ENCODE peak calls at places on chromosomes 1 and 21, in five cellular contexts. O is neuronal stem cell, P is IMR-90, W is trophoblast cell, S is H1. D is an unnamed sample.

GRCh38 chr1:196873385-196873784 is 14.5 kb upstream of the CFHR4 start:
- DNase-seq in W (no peak), S (no peak), P (no peak), O (no peak), D (no peak)

GRCh38 chr1:107939256-107939655 is 25.7 kb downstream of the VAV3 start:
- DNase-seq in W (no peak), O (no peak), S (no peak), P (no peak), D (no peak)

GRCh38 chr1:244163861-244164562 is 112.9 kb downstream of the ZBTB18 start:
- DNase-seq in W (peak; percentile 95), P (peak; percentile 98), S (peak; percentile 23), O (no peak), D (peak; percentile 95)

GRCh38 chr21:44079846-44080245 is 27.4 kb upstream of the PWP2 start:
- DNase-seq in P (no peak), O (no peak), S (no peak), W (no peak), D (no peak)

GRCh38 chr1:78061825-78062523 is 16.2 kb downstream of the GIPC2 start:
- DNase-seq in S (no peak), W (no peak), P (peak; percentile 94), O (no peak), D (no peak)

GRCh38 chr21:45139473-45139872 is 65.1 kb downstream of the ADARB1 start:
- DNase-seq in W (no peak), S (no peak), O (no peak), P (no peak), D (no peak)

GRCh38 chr1:165543651-165544452 is at the start of gene LRRC52:
- DNase-seq in S (no peak), W (no peak), P (no peak), O (no peak), D (no peak)

GRCh38 chr1:11069233-11069950 is 9.6 kb upstream of the SRM start:
- DNase-seq in S (no peak), W (no peak), P (no peak), O (no peak), D (no peak)

GRCh38 chr21:37631319-37632117 is 264.9 kb downstream of the DYRK1A start:
- DNase-seq in S (peak; percentile 33), O (peak; percentile 27), W (no peak), P (no peak), D (peak; percentile 25)

GRCh38 chr1:193431265-193431977 is 245.0 kb upstream of the B3GALT2 start:
- DNase-seq in P (no peak), W (no peak), O (no peak), S (no peak), D (no peak)

GRCh38 chr1:15304708-15305326 is 57.8 kb downstream of the FHAD1 start:
- DNase-seq in W (peak; percentile 65), P (peak; percentile 56), O (peak; percentile 63), S (peak; percentile 17), D (peak; percentile 59)

GRCh38 chr1:46489169-46489637 is 433 bp upstream of the DMBX1 start:
- DNase-seq in O (no peak), W (peak; percentile 11), P (no peak), S (no peak), D (no peak)

GRCh38 chr1:18557621-18558465 is 72.8 kb upstream of the PAX7 start:
- DNase-seq in O (peak; percentile 64), W (peak; percentile 2), S (peak; percentile 54), P (no peak), D (no peak)

GRCh38 chr1:38026592-38027200 is 14.2 kb downstream of the UTP11 start:
- DNase-seq in O (no peak), S (no peak), P (peak; percentile 57), W (peak; percentile 58), D (peak; percentile 70)

GRCh38 chr1:151255381-151255780 is 847 bp downstream of the PSMD4 start:
- DNase-seq in W (no peak), P (peak; percentile 23), O (no peak), S (no peak), D (peak; percentile 37)

GRCh38 chr1:194174528-194174927 is 988.1 kb upstream of the B3GALT2 start:
- DNase-seq in S (no peak), W (no peak), O (no peak), P (no peak), D (no peak)

GRCh38 chr1:206748348-206749034 is 22.1 kb upstream of the IL19 start:
- DNase-seq in S (no peak), O (no peak), P (no peak), W (no peak), D (no peak)

GRCh38 chr1:238252033-238252802 is 361.5 kb upstream of the ZP4 start:
- DNase-seq in S (peak; percentile 60), W (peak; percentile 77), P (peak; percentile 33), O (peak; percentile 14), D (peak; percentile 47)

GRCh38 chr1:204837440-204838084 is 33.1 kb upstream of the NFASC start:
- DNase-seq in W (peak; percentile 80), P (peak; percentile 52), O (peak; percentile 79), S (no peak), D (peak; percentile 63)

GRCh38 chr1:162906485-162906884 is 45.5 kb upstream of the CCDC190 start:
- DNase-seq in P (no peak), W (no peak), O (no peak), S (no peak), D (no peak)

GRCh38 chr1:31243451-31244286 is 4.0 kb upstream of the NKAIN1 start:
- DNase-seq in P (peak; percentile 19), S (no peak), O (no peak), W (no peak), D (peak; percentile 59)

GRCh38 chr1:31238612-31238985 is 1.1 kb downstream of the NKAIN1 start:
- DNase-seq in P (no peak), O (no peak), S (no peak), W (no peak), D (no peak)

GRCh38 chr1:31238986-31239613 is 587 bp downstream of the NKAIN1 start:
- DNase-seq in P (no peak), O (peak; percentile 47), S (peak; percentile 17), W (peak; percentile 7), D (peak; percentile 35)

GRCh38 chr1:31241321-31241720 is 1.6 kb upstream of the NKAIN1 start:
- DNase-seq in S (no peak), O (no peak), W (no peak), P (no peak), D (no peak)

DNA sequence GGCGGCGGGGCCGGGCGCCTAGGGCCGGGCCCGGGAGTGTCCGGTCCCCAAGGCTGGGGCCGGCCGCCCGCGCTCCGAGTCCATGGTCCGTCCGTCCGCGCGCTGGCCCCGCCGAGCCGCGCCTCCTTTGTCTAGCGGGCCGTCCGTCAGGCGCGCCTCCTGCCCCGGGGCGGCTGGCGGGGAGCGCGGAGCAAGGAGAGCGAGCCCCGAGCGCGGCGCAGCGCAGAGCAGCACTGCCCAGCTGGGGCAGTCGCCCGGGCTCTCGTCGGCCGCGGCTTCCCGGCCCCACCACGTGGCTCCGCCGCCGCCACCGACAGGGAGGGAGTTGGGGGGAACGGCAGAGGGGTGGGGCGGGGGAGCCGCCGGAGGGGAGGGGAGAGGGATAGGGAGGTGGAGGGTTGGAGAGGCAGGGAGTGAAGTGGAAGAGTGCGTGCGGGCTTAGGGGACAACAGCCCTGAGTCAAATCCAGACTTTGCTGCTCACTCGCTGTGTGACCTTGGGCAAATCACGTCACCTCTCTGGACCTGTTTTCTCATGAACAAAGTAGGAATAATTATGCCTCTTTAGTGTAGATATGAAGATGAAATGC is at the start of gene NKAIN1:
- DNase-seq in O (peak; percentile 64), W (peak; percentile 37), S (peak; percentile 19), P (peak; percentile 18), D (peak; percentile 29)
- H3K14ac ChIP-seq in O (peak within 1 kb of the TSS; percentile 83), W (peak within 1 kb of the TSS; percentile 30), S (no peak within 1 kb of the TSS), P (no peak within 1 kb of the TSS), D (no peak within 1 kb of the TSS)

DNA sequence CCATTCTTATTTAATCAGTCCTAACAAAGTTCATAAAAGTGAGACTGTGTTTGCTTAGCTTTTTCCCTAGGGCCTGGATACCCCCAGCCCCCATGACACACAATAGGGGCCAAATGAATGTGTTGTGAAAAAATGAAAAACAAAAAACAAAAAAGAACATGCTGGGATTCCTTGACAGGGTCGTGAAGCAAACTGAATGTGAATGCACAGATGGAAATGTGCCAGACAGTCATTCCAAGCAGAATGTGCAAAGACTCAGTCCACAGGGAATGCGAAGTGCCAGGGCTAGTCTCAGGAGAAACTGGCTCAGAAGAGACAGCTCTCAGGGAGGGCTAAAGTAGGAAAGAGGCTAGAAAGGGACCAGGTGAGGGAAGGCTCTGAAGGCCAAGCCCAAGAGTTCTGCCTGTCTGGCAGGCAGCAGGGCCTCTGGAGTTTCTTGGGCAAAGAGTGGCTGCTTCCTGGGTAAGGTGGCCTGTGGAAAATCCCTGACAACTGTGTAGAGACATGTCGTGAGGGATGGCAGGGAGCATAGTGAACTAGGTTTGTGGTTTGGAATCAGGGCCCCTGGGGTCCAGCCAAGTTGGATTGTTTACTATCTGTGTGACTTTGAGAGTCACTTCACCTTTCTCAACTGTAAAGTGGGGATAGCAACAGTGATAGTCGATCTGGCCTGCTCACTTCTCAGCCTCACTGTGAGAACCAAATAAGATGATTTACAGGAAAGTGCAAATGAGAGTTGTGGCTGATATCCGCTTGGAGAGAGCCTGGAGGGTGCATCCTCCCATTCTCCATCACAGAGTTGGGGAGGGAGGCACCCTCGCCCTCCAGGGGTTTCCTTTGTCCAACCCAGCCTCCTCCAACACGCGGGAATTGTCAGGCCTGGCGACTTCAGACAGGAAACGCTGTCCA is 1.2 kb upstream of the ADAM15 start:
- DNase-seq in S (no peak), O (no peak), W (peak; percentile 78), P (peak; percentile 69), D (peak; percentile 61)
- H2AK5ac ChIP-seq in S (peak overlapping the region; percentile 34), O (peak overlapping the region; percentile 9), W (no peak overlapping the region), P (peak overlapping the region; percentile 16), D (no peak overlapping the region)

GRCh38 chr1:229326601-229327000 is 16.2 kb downstream of the CCSAP start:
- DNase-seq in S (no peak), O (no peak), P (no peak), W (no peak), D (no peak)

GRCh38 chr1:229323885-229324553 is 18.8 kb downstream of the CCSAP start:
- DNase-seq in O (no peak), W (no peak), S (no peak), P (no peak), D (no peak)

GRCh38 chr1:229323205-229323604 is 19.6 kb downstream of the CCSAP start:
- DNase-seq in P (peak; percentile 44), O (no peak), W (no peak), S (no peak), D (peak; percentile 25)

GRCh38 chr1:229325873-229326502 is 16.9 kb downstream of the CCSAP start:
- DNase-seq in O (no peak), S (no peak), P (no peak), W (no peak), D (no peak)

GRCh38 chr1:229325401-229325800 is 17.4 kb downstream of the CCSAP start:
- DNase-seq in O (no peak), W (no peak), S (no peak), P (no peak), D (no peak)
- H3K36me3 ChIP-seq in O (peaks cover 74% of the 10 kb centered on the region), W (peaks cover 12% of the 10 kb centered on the region), S (peaks cover 8% of the 10 kb centered on the region), P (peaks cover 11% of the 10 kb centered on the region), D (peaks cover 39% of the 10 kb centered on the region)

GRCh38 chr1:224113918-224114786 is at the start of gene FBXO28:
- DNase-seq in S (peak; percentile 81), O (peak; percentile 82), P (peak; percentile 95), W (peak; percentile 94), D (peak; percentile 95)
- H3K14ac ChIP-seq in S (no peak within 1 kb of the TSS), O (peak within 1 kb of the TSS; percentile 71), P (peak within 1 kb of the TSS; percentile 61), W (peak within 1 kb of the TSS; percentile 98), D (peak within 1 kb of the TSS; percentile 97)

GRCh38 chr1:156709743-156710489 is 4.5 kb upstream of the CRABP2 start:
- DNase-seq in O (no peak), S (no peak), W (no peak), P (peak; percentile 62), D (no peak)
- H2AK5ac ChIP-seq in O (peak overlapping the region; percentile 97), S (peak overlapping the region; percentile 29), W (no peak overlapping the region), P (peak overlapping the region; percentile 50), D (no peak overlapping the region)

GRCh38 chr1:201806801-201807200 is 22.2 kb upstream of the IPO9 start:
- DNase-seq in P (no peak), O (no peak), W (no peak), S (no peak), D (no peak)
- H3K36me3 ChIP-seq in P (peaks cover 79% of the 10 kb centered on the region), O (peaks cover 96% of the 10 kb centered on the region), W (peaks cover 44% of the 10 kb centered on the region), S (peaks cover 48% of the 10 kb centered on the region), D (peaks cover 93% of the 10 kb centered on the region)